ENCODE peak calls at places on chromosome 9, in nine cellular contexts. J is GM23338; V is esophagus squamous epithelium; Y is CD4-positive, alpha-beta T cell; M is heart right ventricle; C is AG04450; I is transverse colon; O is lung; E is IMR-90. P is an unnamed sample.

GRCh38 chr9:77455312-77455927 is 192.7 kb downstream of the GNA14 start:
- DNase-seq in J (peak; percentile 38), V (no peak), Y (no peak), M (no peak), C (no peak), I (peak; percentile 74), O (no peak), E (no peak), P (no peak)

GRCh38 chr9:5629312-5630037 is 568 bp downstream of the RIC1 start:
- DNase-seq in J (peak; percentile 45), V (no peak), Y (peak; percentile 9), M (peak; percentile 60), C (no peak), I (peak; percentile 53), O (peak; percentile 57), E (no peak), P (no peak)

GRCh38 chr9:130701059-130702022 is 7.8 kb downstream of the EXOSC2 start:
- DNase-seq in J (peak; percentile 91), V (no peak), Y (peak; percentile 64), M (peak; percentile 77), C (peak; percentile 81), I (peak; percentile 85), O (peak; percentile 65), E (peak; percentile 88), P (peak; percentile 28)

GRCh38 chr9:125106285-125106893 is 36.9 kb downstream of the SCAI start:
- DNase-seq in J (no peak), V (no peak), Y (no peak), M (no peak), C (peak; percentile 26), I (no peak), O (no peak), E (peak; percentile 79), P (no peak)

GRCh38 chr9:133147412-133148271 is 16.1 kb downstream of the GBGT1 start:
- DNase-seq in J (peak; percentile 96), V (no peak), Y (peak; percentile 79), M (peak; percentile 82), C (no peak), I (peak; percentile 88), O (peak; percentile 84), E (peak; percentile 32), P (peak; percentile 85)

GRCh38 chr9:92324889-92325268 is 271 bp downstream of the NOL8 start:
- DNase-seq in J (no peak), V (no peak), Y (no peak), M (no peak), C (no peak), I (no peak), O (no peak), E (no peak), P (no peak)

GRCh38 chr9:121350993-121351561 is 19.0 kb downstream of the STOM start:
- DNase-seq in J (no peak), V (no peak), Y (no peak), M (peak; percentile 51), C (peak; percentile 86), I (peak; percentile 68), O (peak; percentile 80), E (peak; percentile 92), P (no peak)

GRCh38 chr9:11063263-11063662 is 450.5 kb upstream of the PTPRD start:
- DNase-seq in J (no peak), V (no peak), Y (no peak), M (no peak), C (no peak), I (no peak), O (no peak), E (no peak), P (no peak)

GRCh38 chr9:8533681-8534080 is 734.1 kb upstream of the DMAC1 start:
- DNase-seq in J (no peak), V (no peak), Y (no peak), M (no peak), C (no peak), I (no peak), O (no peak), E (no peak), P (no peak)

GRCh38 chr9:752681-753200 is 88.8 kb upstream of the DMRT1 start:
- DNase-seq in J (no peak), V (no peak), Y (no peak), M (no peak), C (no peak), I (no peak), O (no peak), E (peak; percentile 25), P (no peak)

GRCh38 chr9:75880556-75880955 is 9.9 kb upstream of the PCSK5 start:
- DNase-seq in J (no peak), V (no peak), Y (no peak), M (no peak), C (no peak), I (no peak), O (no peak), E (no peak), P (no peak)

GRCh38 chr9:137323531-137324331 is 21.7 kb upstream of the NRARP start:
- DNase-seq in J (no peak), V (no peak), Y (no peak), M (peak; percentile 19), C (no peak), I (no peak), O (no peak), E (no peak), P (no peak)

GRCh38 chr9:138058181-138058580 is 180.6 kb downstream of the CACNA1B start:
- DNase-seq in J (no peak), V (no peak), Y (no peak), M (no peak), C (no peak), I (no peak), O (no peak), E (no peak), P (no peak)

GRCh38 chr9:3528466-3528865 is 2.7 kb upstream of the RFX3 start:
- DNase-seq in J (no peak), V (no peak), Y (peak; percentile 18), M (no peak), C (no peak), I (no peak), O (no peak), E (no peak), P (no peak)

GRCh38 chr9:7174884-7175283 is 417.1 kb downstream of the KDM4C start:
- DNase-seq in J (peak; percentile 46), V (no peak), Y (no peak), M (no peak), C (no peak), I (no peak), O (no peak), E (no peak), P (no peak)

GRCh38 chr9:83396813-83397212 is 141.4 kb downstream of the FRMD3 start:
- DNase-seq in J (no peak), V (no peak), Y (no peak), M (no peak), C (no peak), I (no peak), O (no peak), E (no peak), P (no peak)

DNA sequence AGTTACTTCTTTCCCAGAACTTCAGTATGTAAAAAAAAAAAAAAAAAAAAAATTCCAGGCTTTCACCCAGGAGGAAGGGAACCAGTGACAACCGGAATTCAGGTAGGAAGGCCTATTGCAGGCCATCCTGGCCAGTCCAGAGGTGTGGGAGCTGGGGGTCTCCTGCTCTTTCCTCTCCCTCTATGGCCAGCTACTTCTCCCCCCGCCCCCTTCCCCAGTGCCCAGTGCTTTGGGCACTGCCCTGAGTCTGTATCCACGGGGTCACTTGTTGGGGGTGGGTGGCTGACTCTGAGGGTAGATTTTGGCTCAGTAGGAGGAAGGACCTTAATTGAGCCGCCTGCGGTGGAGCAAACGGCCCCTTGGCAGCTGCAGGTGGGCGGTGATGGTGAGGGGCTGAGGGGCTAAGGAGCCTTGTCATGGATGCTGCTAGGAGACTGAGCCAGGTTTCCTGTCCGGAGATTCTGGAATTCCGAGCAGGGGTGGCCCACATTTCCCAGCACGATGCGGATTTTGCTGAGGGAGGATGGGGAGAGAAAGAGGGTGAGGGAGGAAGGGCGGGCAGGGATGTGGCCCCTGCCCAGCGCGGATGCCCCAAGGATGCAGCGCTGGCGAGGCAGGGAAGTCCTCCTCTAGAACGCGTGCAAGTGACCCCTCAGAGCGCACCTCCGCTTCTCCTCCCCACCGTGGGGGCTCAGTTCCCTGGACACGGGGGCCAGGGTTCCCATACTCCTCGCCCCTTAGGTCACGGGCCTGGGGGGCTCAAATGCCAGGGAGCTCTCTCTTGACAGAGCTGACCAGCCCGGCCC is 1.3 kb upstream of the PHF2 start:
- DNase-seq in J (peak; percentile 54), V (no peak), Y (no peak), M (no peak), C (no peak), I (no peak), O (no peak), E (no peak), P (no peak)
- H3K27ac ChIP-seq in J (no peak overlapping the region), V (peak overlapping the region; percentile 94), Y (no peak overlapping the region), M (peak overlapping the region; percentile 99), C (peak overlapping the region; percentile 47), I (peak overlapping the region; percentile 94), O (peak overlapping the region; percentile 89), E (peak overlapping the region; percentile 77), P (peak overlapping the region; percentile 82)

DNA sequence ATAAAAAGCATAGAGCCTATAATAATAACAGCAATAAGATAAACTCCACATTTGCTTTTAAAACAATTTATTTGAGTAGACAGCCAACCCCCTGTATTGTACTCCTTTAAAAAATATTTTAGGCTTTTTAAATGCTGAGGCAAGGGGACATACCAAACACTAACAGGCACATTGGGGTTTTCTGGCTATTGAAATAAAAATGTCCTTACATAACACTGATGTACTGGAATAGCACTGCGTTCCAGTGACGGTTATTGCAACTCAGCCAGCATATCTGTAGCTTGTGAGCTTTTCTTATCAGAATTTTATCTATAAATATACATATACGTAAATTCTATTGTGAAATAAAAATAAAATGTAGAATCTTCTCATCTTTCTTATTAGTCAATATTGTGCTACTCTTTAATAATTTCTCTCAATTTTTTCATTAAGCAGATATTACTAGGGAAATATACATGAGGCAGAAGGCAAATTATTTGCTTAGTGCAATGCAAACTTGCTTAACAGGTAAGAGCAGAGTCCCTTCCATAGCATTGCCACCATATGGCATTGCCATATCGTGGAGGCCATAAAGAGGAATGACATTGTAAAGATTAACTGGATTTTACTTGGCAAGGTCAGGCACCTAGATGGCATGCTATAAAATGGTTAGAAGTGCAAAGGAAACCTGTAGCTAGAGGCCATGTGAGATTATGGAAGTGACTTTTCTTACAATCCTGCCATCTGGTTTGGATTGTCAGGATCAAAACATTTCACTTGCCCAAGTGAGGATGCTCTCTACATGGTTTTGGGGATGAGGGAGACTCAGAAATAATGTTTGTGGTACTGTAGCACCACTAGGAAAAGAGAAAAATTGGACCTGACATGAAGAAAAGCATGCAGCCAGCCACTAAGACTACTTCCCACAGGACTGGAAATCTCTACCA is 94.8 kb upstream of the CDKN2B start:
- DNase-seq in J (no peak), V (no peak), Y (no peak), M (no peak), C (no peak), I (peak; percentile 55), O (no peak), E (peak; percentile 75), P (no peak)
- H3K27ac ChIP-seq in J (no peak overlapping the region), V (no peak overlapping the region), Y (no peak overlapping the region), M (peak overlapping the region; percentile 55), C (peak overlapping the region; percentile 90), I (peak overlapping the region; percentile 79), O (no peak overlapping the region), E (peak overlapping the region; percentile 72), P (no peak overlapping the region)

GRCh38 chr9:86134361-86134760 is 35.0 kb upstream of the GOLM1 start:
- DNase-seq in J (peak; percentile 71), V (no peak), Y (no peak), M (no peak), C (no peak), I (no peak), O (no peak), E (no peak), P (no peak)
- H3K27ac ChIP-seq in J (peak overlapping the region; percentile 57), V (no peak overlapping the region), Y (no peak overlapping the region), M (no peak overlapping the region), C (no peak overlapping the region), I (no peak overlapping the region), O (no peak overlapping the region), E (no peak overlapping the region), P (no peak overlapping the region)

GRCh38 chr9:4553951-4554381 is 63.7 kb downstream of the SLC1A1 start:
- DNase-seq in J (no peak), V (no peak), Y (no peak), M (no peak), C (no peak), I (no peak), O (no peak), E (peak; percentile 57), P (no peak)
- H3K27ac ChIP-seq in J (no peak overlapping the region), V (no peak overlapping the region), Y (no peak overlapping the region), M (peak overlapping the region; percentile 79), C (no peak overlapping the region), I (no peak overlapping the region), O (peak overlapping the region; percentile 23), E (no peak overlapping the region), P (no peak overlapping the region)

P was measured in substantia nigra.